ENCODE peak calls at places on chromosomes 12 and 14, in four cellular contexts. I is fibroblast of mammary gland, K is AG09319, V is tibial artery. P is an unnamed sample.

GRCh38 chr12:69421548-69421947 is 48.6 kb upstream of the FRS2 start:
- DNase-seq in V (no peak), K (no peak), I (no peak), P (no peak)

GRCh38 chr12:120592121-120593049 is 11.2 kb upstream of the POP5 start:
- DNase-seq in I (no peak), V (no peak), K (no peak), P (no peak)

GRCh38 chr12:27284751-27285150 is 40.7 kb downstream of the STK38L start:
- DNase-seq in K (no peak), I (peak; percentile 89), V (no peak), P (peak; percentile 30)

GRCh38 chr12:51941669-51942455 is 9.6 kb upstream of the ACVR1B start:
- DNase-seq in I (no peak), K (no peak), V (no peak), P (no peak)

GRCh38 chr12:59040651-59041050 is 120.3 kb upstream of the LRIG3 start:
- DNase-seq in K (peak; percentile 49), V (no peak), I (peak; percentile 90), P (peak; percentile 63)

GRCh38 chr12:58915634-58916033 is 4.7 kb downstream of the LRIG3 start:
- DNase-seq in V (no peak), I (peak; percentile 80), K (no peak), P (peak; percentile 42)

GRCh38 chr14:99683619-99684355 is at the start of gene CYP46A1:
- DNase-seq in I (peak; percentile 98), V (peak; percentile 100), K (peak; percentile 99), P (peak; percentile 98)

GRCh38 chr12:109818900-109819500 is 14.2 kb downstream of the TRPV4 start:
- DNase-seq in I (peak; percentile 26), K (peak; percentile 52), V (no peak), P (peak; percentile 93)

GRCh38 chr12:109900752-109901580 is 892 bp downstream of the TCHP start:
- DNase-seq in K (no peak), V (no peak), I (peak; percentile 6), P (peak; percentile 11)

GRCh38 chr14:63650336-63650952 is 8.8 kb upstream of the WDR89 start:
- DNase-seq in I (no peak), V (no peak), K (no peak), P (no peak)

GRCh38 chr12:52319097-52319496 is 2.1 kb downstream of the KRT83 start:
- DNase-seq in I (no peak), K (no peak), V (no peak), P (peak; percentile 20)

GRCh38 chr12:94832780-94833760 is 170.4 kb downstream of the NDUFA12 start:
- DNase-seq in K (no peak), V (no peak), I (peak; percentile 64), P (peak; percentile 42)

GRCh38 chr12:115871714-115872113 is 405.8 kb downstream of the MED13L start:
- DNase-seq in I (peak; percentile 32), K (peak; percentile 3), V (no peak), P (peak; percentile 55)

GRCh38 chr12:65055874-65056273 is 65.2 kb downstream of the WIF1 start:
- DNase-seq in I (no peak), K (no peak), V (no peak), P (no peak)

GRCh38 chr12:10719482-10719881 is 3.6 kb downstream of the YBX3 start:
- DNase-seq in I (peak; percentile 41), K (no peak), V (no peak), P (peak; percentile 62)

GRCh38 chr12:30882706-30883105 is 43.8 kb upstream of the TSPAN11 start:
- DNase-seq in I (peak; percentile 30), K (no peak), V (no peak), P (no peak)

GRCh38 chr12:11959117-11959823 is 111.5 kb upstream of the BCL2L14 start:
- DNase-seq in V (no peak), K (no peak), I (peak; percentile 55), P (no peak)

GRCh38 chr14:30849354-30849753 is 25.0 kb upstream of the COCH start:
- DNase-seq in K (no peak), V (no peak), I (no peak), P (no peak)

GRCh38 chr12:124340080-124340900 is 45.4 kb downstream of the RFLNA start:
- DNase-seq in K (no peak), V (no peak), I (no peak), P (no peak)

GRCh38 chr12:13851828-13852227 is 129.6 kb downstream of the GRIN2B start:
- DNase-seq in I (no peak), V (no peak), K (no peak), P (no peak)

GRCh38 chr12:5503774-5504173 is 71.9 kb downstream of the NTF3 start:
- DNase-seq in V (no peak), I (no peak), K (no peak), P (no peak)

GRCh38 chr14:19775587-19775986 is 2.3 kb downstream of the OR4M1 start:
- DNase-seq in K (no peak), V (no peak), I (no peak), P (no peak)

GRCh38 chr12:52742196-52742580 is 35.0 kb downstream of the KRT76 start:
- DNase-seq in I (no peak), K (no peak), V (no peak), P (no peak)

GRCh38 chr14:64501326-64502171 is 2.1 kb downstream of the ZBTB25 start:
- DNase-seq in I (peak; percentile 85), V (peak; percentile 77), K (no peak), P (peak; percentile 82)

GRCh38 chr14:74569826-74570591 is 42.0 kb downstream of the LTBP2 start:
- DNase-seq in I (peak; percentile 38), V (no peak), K (no peak), P (peak; percentile 97)

GRCh38 chr14:33696165-33696564 is 254.7 kb downstream of the EGLN3 start:
- DNase-seq in V (no peak), I (no peak), K (no peak), P (no peak)

GRCh38 chr12:59452746-59453145 is 143.1 kb upstream of the SLC16A7 start:
- DNase-seq in K (peak; percentile 11), I (peak; percentile 64), V (no peak), P (no peak)

GRCh38 chr12:48985475-48985897 is 7.4 kb downstream of the WNT1 start:
- DNase-seq in I (no peak), V (no peak), K (no peak), P (no peak)

GRCh38 chr14:63614964-63615363 is 26.7 kb downstream of the WDR89 start:
- DNase-seq in K (no peak), I (peak; percentile 86), V (no peak), P (no peak)

GRCh38 chr12:26921886-26922285 is 15.9 kb downstream of the INTS13 start:
- DNase-seq in V (no peak), I (no peak), K (no peak), P (no peak)

GRCh38 chr12:31118831-31119530 is 45.3 kb downstream of the DDX11 start:
- DNase-seq in K (no peak), V (no peak), I (no peak), P (no peak)

GRCh38 chr12:104490850-104491249 is 34.1 kb downstream of the CHST11 start:
- DNase-seq in I (no peak), V (no peak), K (no peak), P (no peak)

GRCh38 chr12:3269594-3269993 is 192.4 kb downstream of the TSPAN9 start:
- DNase-seq in V (no peak), I (no peak), K (no peak), P (no peak)

GRCh38 chr14:95040723-95041476 is 116.4 kb downstream of the DICER1 start:
- DNase-seq in V (no peak), I (peak; percentile 69), K (no peak), P (no peak)

GRCh38 chr12:80282761-80283160 is 161.3 kb upstream of the PTPRQ start:
- DNase-seq in K (no peak), I (peak; percentile 71), V (no peak), P (no peak)

GRCh38 chr14:87148655-87149054 is 844.3 kb downstream of the GALC start:
- DNase-seq in V (no peak), I (peak; percentile 34), K (no peak), P (no peak)

GRCh38 chr12:114131824-114132223 is 165.7 kb upstream of the RBM19 start:
- DNase-seq in K (no peak), V (no peak), I (no peak), P (no peak)
- TF ChIP-seq CTCF in K (no peak), V (no peak), I (peak; percentile 15), P (no peak)

GRCh38 chr12:83031301-83031700 is 344.6 kb downstream of the TMTC2 start:
- DNase-seq in K (no peak), I (no peak), V (no peak), P (no peak)

DNA sequence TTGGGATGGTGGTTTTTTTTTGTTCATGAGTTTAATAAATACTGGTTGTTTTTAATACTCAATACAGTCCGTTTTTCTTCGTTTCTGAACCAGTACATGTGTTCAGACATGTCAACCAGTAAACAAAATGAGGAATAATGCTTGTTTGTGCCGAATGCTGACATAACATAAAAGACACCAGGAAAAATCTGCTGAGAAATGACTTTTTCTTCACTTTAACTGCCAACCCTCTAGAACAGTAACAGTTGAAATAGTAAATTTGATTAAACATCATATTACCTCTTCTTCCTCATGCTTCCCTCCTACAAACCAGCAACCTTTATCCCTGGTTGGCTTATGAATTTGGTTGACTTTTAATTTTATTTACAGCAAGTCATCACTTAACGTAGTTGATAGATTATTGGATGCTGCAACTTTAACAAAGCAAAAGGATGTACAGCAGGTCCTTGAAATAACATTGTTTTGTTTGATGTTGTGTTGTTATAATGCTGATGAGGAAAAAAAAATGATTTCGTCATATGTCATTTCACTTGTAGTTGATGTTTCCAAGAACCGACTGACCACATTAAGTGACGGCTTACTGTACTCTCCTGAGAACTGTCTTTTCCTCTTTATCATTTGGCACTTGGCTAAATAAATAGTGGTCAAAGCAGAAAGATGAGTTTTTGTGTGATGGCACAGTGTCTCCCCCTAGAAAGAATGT is 340.5 kb downstream of the TMTC2 start:
- DNase-seq in I (no peak), V (no peak), K (no peak), P (no peak)
- TF ChIP-seq CTCF in I (no peak), V (no peak), K (no peak), P (no peak)

GRCh38 chr14:24195186-24196070 is at the start of gene TM9SF1:
- DNase-seq in K (peak; percentile 64), I (peak; percentile 83), V (peak; percentile 85), P (peak; percentile 84)
- TF ChIP-seq CTCF in K (no peak), I (no peak), V (no peak), P (no peak)

GRCh38 chr14:26056232-26056631 is 541.6 kb downstream of the NOVA1 start:
- DNase-seq in V (no peak), I (no peak), K (no peak), P (no peak)
- TF ChIP-seq CTCF in V (no peak), I (no peak), K (no peak), P (no peak)